ENCODE peak calls at places on chromosome 7, in ten cellular contexts. V is RWPE2, U is iPS DF 6.9, K is right lobe of liver, Q is tibial nerve, J is stomach, Y is H1, E is fibroblast of lung, B is GM23338, Z is GM23248. R is an unnamed sample.

GRCh38 chr7:104548861-104549260 is 220.5 kb downstream of the LHFPL3 start:
- DNase-seq in K (no peak), Z (no peak), Q (no peak), V (no peak), E (no peak), J (no peak), Y (no peak), U (no peak), B (peak; percentile 50), R (no peak)

GRCh38 chr7:152341039-152341913 is 94.5 kb downstream of the KMT2C start:
- DNase-seq in Q (no peak), K (peak; percentile 66), U (no peak), V (no peak), Z (peak; percentile 81), J (peak; percentile 43), B (peak; percentile 28), Y (no peak), E (peak; percentile 78), R (no peak)

GRCh38 chr7:4641091-4641666 is 40.9 kb upstream of the FOXK1 start:
- DNase-seq in J (no peak), E (no peak), Y (no peak), Z (no peak), U (no peak), K (no peak), B (no peak), V (no peak), Q (no peak), R (no peak)

GRCh38 chr7:141652691-141653090 is 49.3 kb downstream of the DENND11 start:
- DNase-seq in B (peak; percentile 27), E (no peak), Y (no peak), J (no peak), Z (no peak), U (no peak), Q (no peak), V (no peak), K (no peak), R (no peak)

GRCh38 chr7:77482015-77482414 is 55.1 kb upstream of the PTPN12 start:
- DNase-seq in E (no peak), Z (peak; percentile 26), V (peak; percentile 56), Q (no peak), U (no peak), K (peak; percentile 62), Y (no peak), J (peak; percentile 69), B (no peak), R (peak; percentile 48)

GRCh38 chr7:92159-92767 is 100.1 kb upstream of the FAM20C start:
- DNase-seq in E (no peak), Y (no peak), J (no peak), V (no peak), Q (no peak), K (no peak), B (no peak), U (no peak), Z (no peak), R (no peak)

GRCh38 chr7:11313801-11314200 is 340.1 kb downstream of the PHF14 start:
- DNase-seq in V (no peak), J (no peak), Z (no peak), B (no peak), K (no peak), Y (no peak), Q (no peak), E (no peak), U (no peak), R (no peak)

GRCh38 chr7:6248581-6248980 is 23.8 kb downstream of the CYTH3 start:
- DNase-seq in U (no peak), K (no peak), Z (peak; percentile 89), Q (no peak), E (peak; percentile 78), B (no peak), Y (no peak), J (no peak), V (no peak), R (no peak)

DNA sequence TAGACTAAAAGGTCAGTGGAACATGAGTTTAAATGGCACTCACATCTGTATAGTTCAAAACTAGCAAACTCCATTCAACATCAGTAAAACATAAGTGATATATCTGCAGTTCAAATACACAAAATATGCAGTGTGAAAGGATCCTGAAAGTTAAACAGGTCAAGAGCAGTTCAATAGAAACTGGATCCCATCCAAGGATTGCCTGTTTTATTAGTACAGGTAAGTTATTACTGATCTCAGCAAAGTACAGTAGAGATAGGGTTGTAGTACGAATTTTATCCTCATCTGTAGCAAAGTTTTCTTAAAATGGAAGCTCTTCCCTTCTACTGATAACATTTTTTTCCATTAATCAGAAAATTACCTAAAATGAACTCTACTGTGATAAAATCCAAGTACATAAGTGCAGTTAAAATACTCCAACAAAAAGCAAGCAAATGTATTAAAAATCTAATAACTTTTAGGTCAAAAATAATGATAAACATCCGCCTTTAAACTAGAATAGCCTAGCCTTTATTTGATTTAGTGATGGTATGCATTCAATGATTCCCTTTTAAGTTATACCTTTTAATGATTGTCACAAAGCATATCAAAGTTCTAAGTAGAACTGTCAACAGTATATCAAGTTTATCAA is 2.2 kb downstream of the ZNF800 start:
- DNase-seq in J (no peak), Y (no peak), Z (no peak), E (no peak), V (no peak), Q (no peak), B (no peak), U (no peak), K (no peak), R (no peak)
- H3K4me1 ChIP-seq in J (peaks cover 33% of the 10 kb centered on the region), Y (no peaks in the 10 kb centered on the region), Z (peaks cover 25% of the 10 kb centered on the region), E (peaks cover 2% of the 10 kb centered on the region), V (peaks cover 22% of the 10 kb centered on the region), Q (peaks cover 55% of the 10 kb centered on the region), B (no peaks in the 10 kb centered on the region), U (peaks cover 2% of the 10 kb centered on the region), K (no peaks in the 10 kb centered on the region), R (peaks cover 18% of the 10 kb centered on the region)

DNA sequence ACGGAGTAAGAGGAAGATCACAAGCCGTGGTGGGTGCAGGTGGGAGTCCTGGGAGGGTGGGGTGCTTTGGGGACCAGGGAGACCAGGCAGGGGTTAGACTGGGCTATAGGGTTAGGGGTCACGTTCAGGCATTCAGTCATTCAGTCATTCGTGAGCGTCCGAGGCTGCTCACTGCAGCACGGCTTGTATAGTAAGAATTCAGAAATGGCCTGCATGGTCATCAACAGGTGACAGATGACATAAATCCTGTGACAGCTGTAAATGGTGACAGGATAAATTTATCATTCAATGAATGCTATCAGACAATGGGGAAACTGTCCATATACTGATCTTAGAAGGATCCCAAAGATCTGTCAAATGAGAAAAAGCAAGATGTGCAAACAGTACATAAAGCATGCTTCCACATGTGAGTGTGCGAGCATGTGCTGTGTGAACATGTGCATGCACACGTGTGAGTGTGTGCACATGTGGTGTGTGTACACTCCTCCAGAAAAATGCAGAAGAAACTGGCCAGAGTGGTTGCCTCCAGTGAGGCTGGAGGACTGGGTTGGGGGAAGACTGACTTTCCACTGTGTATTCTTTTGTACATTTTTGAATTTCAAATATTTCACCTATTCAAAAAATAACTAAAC is 32.0 kb upstream of the SMARCD3 start:
- DNase-seq in Y (no peak), Z (no peak), Q (no peak), B (no peak), J (no peak), E (no peak), U (no peak), K (peak; percentile 30), V (no peak), R (no peak)
- H3K27ac ChIP-seq in Y (no peak overlapping the region), Z (no peak overlapping the region), Q (no peak overlapping the region), B (no peak overlapping the region), J (no peak overlapping the region), E (no peak overlapping the region), U (no peak overlapping the region), K (no peak overlapping the region), V (no peak overlapping the region), R (no peak overlapping the region)

GRCh38 chr7:158784270-158784669 is 45.0 kb downstream of the ESYT2 start:
- DNase-seq in V (no peak), Z (no peak), Y (no peak), U (no peak), E (no peak), B (no peak), Q (no peak), K (no peak), J (no peak), R (no peak)

GRCh38 chr7:158783595-158783994 is 45.7 kb downstream of the ESYT2 start:
- DNase-seq in K (no peak), E (no peak), Y (no peak), V (no peak), U (no peak), J (no peak), Z (no peak), B (no peak), Q (no peak), R (no peak)

GRCh38 chr7:158782638-158783490 is 46.4 kb downstream of the ESYT2 start:
- DNase-seq in V (no peak), B (peak; percentile 51), K (no peak), Q (peak; percentile 40), Z (peak; percentile 85), J (no peak), E (peak; percentile 58), Y (no peak), U (no peak), R (no peak)

GRCh38 chr7:158781217-158781975 is 47.9 kb downstream of the ESYT2 start:
- DNase-seq in J (no peak), U (no peak), K (no peak), Q (no peak), V (no peak), E (no peak), B (no peak), Z (no peak), Y (no peak), R (no peak)

GRCh38 chr7:158781976-158782637 is 47.2 kb downstream of the ESYT2 start:
- DNase-seq in E (no peak), Q (no peak), Z (no peak), J (no peak), V (no peak), Y (no peak), K (no peak), U (no peak), B (no peak), R (no peak)
- H3K4me1 ChIP-seq in E (peaks cover 3% of the 10 kb centered on the region), Q (peaks cover 24% of the 10 kb centered on the region), Z (no peaks in the 10 kb centered on the region), J (peaks cover 13% of the 10 kb centered on the region), V (no peaks in the 10 kb centered on the region), Y (no peaks in the 10 kb centered on the region), K (no peaks in the 10 kb centered on the region), U (no peaks in the 10 kb centered on the region), B (no peaks in the 10 kb centered on the region), R (peaks cover 12% of the 10 kb centered on the region)

GRCh38 chr7:100568936-100569844 is 4.5 kb downstream of the SAP25 start:
- DNase-seq in V (no peak), J (peak; percentile 66), E (no peak), Z (peak; percentile 61), K (peak; percentile 97), U (peak; percentile 70), B (peak; percentile 96), Y (peak; percentile 67), Q (peak; percentile 50), R (peak; percentile 66)

GRCh38 chr7:100566018-100566531 is 7.6 kb downstream of the SAP25 start:
- DNase-seq in Q (no peak), E (no peak), U (no peak), Y (no peak), J (no peak), B (no peak), K (peak; percentile 81), V (no peak), Z (no peak), R (no peak)

GRCh38 chr7:100568176-100568935 is 5.3 kb downstream of the SAP25 start:
- DNase-seq in V (no peak), Z (no peak), B (no peak), E (no peak), J (no peak), K (peak; percentile 97), Y (no peak), U (no peak), Q (no peak), R (peak; percentile 90)

GRCh38 chr7:100567751-100568175 is 5.9 kb downstream of the SAP25 start:
- DNase-seq in U (no peak), V (no peak), Y (no peak), B (peak; percentile 46), Z (no peak), J (no peak), Q (no peak), K (peak; percentile 87), E (no peak), R (peak; percentile 61)

DNA sequence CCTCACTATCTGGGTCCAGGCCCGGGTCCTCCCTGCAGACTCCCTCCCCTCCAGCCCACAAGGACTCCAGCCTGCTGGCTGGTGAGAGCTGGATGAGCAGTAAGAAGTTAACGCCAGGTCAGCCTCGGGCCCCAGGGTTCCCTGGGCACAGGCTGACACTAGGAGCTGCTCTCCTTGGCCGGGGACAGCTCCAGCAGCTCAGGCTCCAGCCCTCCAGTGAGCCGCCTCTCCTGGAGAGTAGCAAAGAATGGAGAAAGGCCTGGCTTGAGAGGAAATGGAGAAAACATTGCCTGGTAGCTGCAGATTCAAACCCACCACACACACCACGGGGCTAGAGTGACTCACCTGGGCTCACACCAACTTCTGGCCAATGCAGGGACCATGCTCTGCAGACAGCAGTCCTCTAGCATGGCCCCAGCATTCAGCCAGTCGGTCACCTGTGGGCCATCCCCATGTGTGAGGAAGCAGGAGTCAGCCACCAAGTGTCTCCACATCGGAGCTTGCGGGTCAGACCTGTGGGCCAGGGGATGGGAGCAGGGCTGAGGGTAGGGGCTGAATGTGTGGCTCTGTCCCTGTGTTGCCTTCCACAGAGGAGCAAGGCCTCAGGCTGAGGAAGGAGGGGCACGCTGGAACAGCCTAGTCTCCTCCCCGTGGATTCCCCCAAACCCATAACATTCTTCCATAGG is 6.5 kb downstream of the SAP25 start:
- DNase-seq in E (no peak), B (no peak), Y (no peak), K (no peak), V (no peak), Q (no peak), Z (peak; percentile 34), J (no peak), U (no peak), R (no peak)
- H3K27ac ChIP-seq in E (no peak overlapping the region), B (no peak overlapping the region), Y (no peak overlapping the region), K (peak overlapping the region; percentile 63), V (no peak overlapping the region), Q (no peak overlapping the region), Z (no peak overlapping the region), J (no peak overlapping the region), U (no peak overlapping the region), R (peak overlapping the region; percentile 64)

R was measured in pancreas.